ENCODE peak calls at places on chromosomes 7 and 10, in six cellular contexts. G is HL-60, F is MCF 10A, S is cardiac muscle cell, U is cardiac fibroblast, H is GM10248. B is an unnamed sample.

GRCh38 chr10:11173062-11173461 is 155.4 kb downstream of the CELF2 start:
- DNase-seq in F (no peak), S (no peak), G (no peak), H (no peak), U (no peak), B (no peak)

GRCh38 chr7:132475037-132475668 is 101.1 kb downstream of the PLXNA4 start:
- DNase-seq in G (no peak), U (no peak), S (no peak), F (no peak), H (no peak), B (no peak)

GRCh38 chr7:4958477-4959301 is at the start of gene MMD2:
- DNase-seq in H (no peak), U (no peak), S (no peak), F (no peak), G (no peak), B (peak; percentile 24)

GRCh38 chr7:70762697-70763096 is 369.2 kb upstream of the GALNT17 start:
- DNase-seq in U (no peak), H (no peak), S (no peak), G (no peak), F (no peak), B (no peak)

GRCh38 chr7:155763721-155764431 is 48.4 kb downstream of the SHH start:
- DNase-seq in G (peak; percentile 18), H (peak; percentile 69), F (no peak), S (peak; percentile 59), U (peak; percentile 73), B (peak; percentile 66)

GRCh38 chr7:43799605-43800004 is 41.1 kb downstream of the BLVRA start:
- DNase-seq in H (no peak), F (peak; percentile 54), U (peak; percentile 6), G (no peak), S (no peak), B (no peak)

GRCh38 chr10:87913170-87913921 is 49.9 kb downstream of the PTEN start:
- DNase-seq in U (no peak), F (no peak), H (no peak), S (no peak), G (no peak), B (no peak)

GRCh38 chr7:96093435-96093834 is 228.5 kb downstream of the SLC25A13 start:
- DNase-seq in G (no peak), S (peak; percentile 43), U (peak; percentile 90), H (no peak), F (peak; percentile 15), B (no peak)

GRCh38 chr7:33423646-33424020 is 294.3 kb downstream of the BBS9 start:
- DNase-seq in H (peak; percentile 42), G (no peak), S (no peak), F (peak; percentile 12), U (peak; percentile 47), B (peak; percentile 46)

GRCh38 chr7:47536705-47537611 is 45.0 kb downstream of the TNS3 start:
- DNase-seq in S (peak; percentile 68), F (no peak), U (peak; percentile 55), G (no peak), H (no peak), B (no peak)

DNA sequence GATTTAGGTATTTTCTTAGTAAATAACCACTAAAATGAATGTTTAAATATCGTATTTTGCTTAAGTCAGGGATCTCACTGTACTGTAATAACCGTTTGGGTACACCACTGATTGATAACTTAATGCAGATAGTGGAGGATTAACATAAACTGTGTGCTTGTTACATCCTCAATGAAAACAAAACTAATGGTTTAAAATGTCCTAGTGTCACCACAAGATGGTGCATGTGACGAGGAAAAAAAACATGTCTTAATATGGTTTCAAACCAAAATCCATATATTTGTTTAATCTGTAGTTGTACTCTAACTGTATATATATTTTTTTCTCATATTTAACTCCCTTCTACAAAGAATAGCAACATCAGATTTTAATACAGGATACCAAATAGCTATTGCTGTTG is 19.2 kb downstream of the ARMC10 start:
- DNase-seq in U (peak; percentile 17), F (no peak), G (no peak), S (peak; percentile 10), H (no peak), B (no peak)
- TF ChIP-seq CTCF in U (peak; percentile 1), F (no peak), G (no peak), S (peak; percentile 15), H (no peak), B (no peak)

GRCh38 chr10:112805701-112806100 is 144.3 kb upstream of the TCF7L2 start:
- DNase-seq in F (no peak), H (no peak), S (no peak), G (no peak), U (no peak), B (no peak)
- TF ChIP-seq CTCF in F (no peak), H (no peak), S (no peak), G (no peak), U (no peak), B (no peak)

GRCh38 chr7:11474902-11475585 is 357.0 kb downstream of the THSD7A start:
- DNase-seq in H (no peak), U (no peak), G (no peak), S (no peak), F (no peak), B (no peak)

GRCh38 chr7:11472646-11473045 is 359.4 kb downstream of the THSD7A start:
- DNase-seq in U (no peak), H (no peak), F (no peak), S (no peak), G (no peak), B (no peak)

GRCh38 chr7:11473220-11473619 is 358.8 kb downstream of the THSD7A start:
- DNase-seq in G (no peak), F (no peak), S (no peak), H (no peak), U (no peak), B (no peak)

GRCh38 chr7:11471255-11471654 is 360.7 kb downstream of the THSD7A start:
- DNase-seq in F (no peak), G (no peak), U (no peak), H (no peak), S (no peak), B (no peak)

GRCh38 chr7:11473807-11474424 is 358.1 kb downstream of the THSD7A start:
- DNase-seq in H (no peak), G (no peak), U (no peak), F (no peak), S (no peak), B (no peak)
- TF ChIP-seq CTCF in H (no peak), G (no peak), U (no peak), F (no peak), S (no peak), B (no peak)

GRCh38 chr10:129658673-129659072 is 191.6 kb downstream of the MGMT start:
- DNase-seq in F (peak; percentile 8), S (peak; percentile 4), G (no peak), U (peak; percentile 3), H (no peak), B (peak; percentile 36)
- TF ChIP-seq CTCF in F (no peak), S (peak; percentile 35), G (no peak), U (peak; percentile 6), H (peak; percentile 35), B (peak; percentile 43)

DNA sequence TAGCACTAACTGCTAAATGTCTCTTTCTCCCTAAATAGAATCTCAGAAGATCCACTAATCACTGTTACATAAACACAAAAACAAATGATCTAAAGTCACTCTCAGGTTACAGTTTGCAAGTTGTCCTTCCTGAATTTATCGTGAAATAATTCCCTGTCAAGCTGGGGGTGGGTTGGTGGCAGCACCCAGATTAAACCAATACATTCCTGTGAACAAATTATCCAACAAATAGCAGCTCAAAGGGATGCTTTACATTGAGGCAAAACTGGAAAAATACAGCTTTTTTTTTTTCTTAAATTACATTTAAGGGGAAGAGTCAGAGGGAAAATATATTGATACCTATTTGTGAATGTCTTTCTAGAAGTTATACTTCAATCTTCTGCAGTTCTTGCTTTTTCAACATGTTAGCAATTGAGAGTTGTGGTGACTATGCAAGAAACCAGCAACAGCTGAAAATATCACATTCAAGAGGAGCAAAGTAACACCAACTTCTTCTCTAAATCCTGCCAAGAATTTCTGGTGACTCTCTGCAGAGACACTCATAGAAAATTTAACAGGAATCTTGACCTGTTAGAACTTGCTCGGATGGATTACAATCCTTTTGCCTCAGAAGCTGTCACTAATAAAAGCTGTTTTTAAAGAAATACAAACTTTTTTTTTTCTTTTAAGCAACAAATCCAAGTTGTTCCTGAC is 18.9 kb downstream of the LMOD2 start:
- DNase-seq in U (peak; percentile 42), S (peak; percentile 25), F (peak; percentile 70), H (no peak), G (no peak), B (no peak)
- TF ChIP-seq CTCF in U (no peak), S (no peak), F (no peak), H (no peak), G (no peak), B (no peak)

DNA sequence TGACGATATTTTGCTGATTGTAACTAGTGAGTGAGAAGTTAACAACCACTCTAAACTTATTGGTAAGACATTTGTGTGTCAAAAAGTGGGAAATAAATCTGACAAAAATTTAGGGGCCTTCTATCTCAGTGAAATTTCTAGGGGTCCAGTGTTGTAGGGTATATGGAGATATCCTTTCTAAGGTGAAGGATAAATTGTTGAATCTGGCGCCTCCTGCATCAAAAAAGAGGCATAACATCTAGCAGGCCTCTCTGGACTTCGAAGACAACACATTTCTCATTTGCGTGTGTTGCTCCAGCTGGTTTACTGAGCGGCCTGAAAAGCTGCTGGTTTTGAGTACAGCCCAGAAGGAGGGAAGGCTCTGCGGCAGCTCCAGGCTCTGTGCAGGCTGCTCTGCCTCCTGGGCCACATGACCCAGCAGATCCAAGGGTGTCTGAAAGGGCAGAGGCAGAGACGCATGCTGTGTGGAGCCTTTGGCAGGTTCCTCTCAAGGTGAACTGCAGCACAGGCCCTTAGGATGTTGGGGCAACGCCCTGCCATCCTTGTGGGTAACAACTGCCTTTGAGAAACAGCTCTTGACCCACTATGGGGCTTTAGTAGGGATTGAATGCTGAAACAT is 72.4 kb downstream of the LMBR1 start:
- DNase-seq in S (no peak), F (no peak), G (no peak), H (no peak), U (no peak), B (no peak)
- TF ChIP-seq CTCF in S (peak; percentile 13), F (peak; percentile 15), G (no peak), H (no peak), U (peak; percentile 26), B (peak; percentile 25)